ENCODE peak calls at places on chromosomes 16 and 17, in eight cellular contexts. V is cardiac muscle cell; P is neural crest cell; A is suprapubic skin; T is fibroblast of mammary gland; Y is IMR-90; C is CD4-positive, alpha-beta T cell; N is cardiac fibroblast. L is an unnamed sample.
A peak's percentile ranks its signal among the peaks of the same experiment; 100 is the strongest.

GRCh38 chr17:29138991-29139682 is 41.1 kb downstream of the MYO18A start:
- DNase-seq in V (no peak), P (no peak), A (no peak), T (no peak), Y (no peak), C (peak; percentile 26), N (no peak), L (peak; percentile 95)

GRCh38 chr16:102060-102855 is 24.2 kb downstream of the MPG start:
- DNase-seq in V (no peak), P (no peak), A (peak; percentile 80), T (peak; percentile 75), Y (peak; percentile 31), C (no peak), N (peak; percentile 90), L (no peak)

GRCh38 chr16:10646228-10646580 is 48.5 kb downstream of the TEKT5 start:
- DNase-seq in V (no peak), P (no peak), A (no peak), T (no peak), Y (no peak), C (no peak), N (no peak), L (no peak)

GRCh38 chr16:57685633-57686032 is 9.0 kb upstream of the DRC7 start:
- DNase-seq in V (no peak), P (no peak), A (no peak), T (no peak), Y (no peak), C (no peak), N (no peak), L (no peak)

GRCh38 chr16:5490499-5490898 is 392.9 kb upstream of the EEF2KMT start:
- DNase-seq in V (peak; percentile 72), P (peak; percentile 72), A (no peak), T (peak; percentile 3), Y (no peak), C (no peak), N (no peak), L (peak; percentile 60)

GRCh38 chr16:27174798-27175197 is 28.5 kb upstream of the KDM8 start:
- DNase-seq in V (no peak), P (no peak), A (no peak), T (no peak), Y (peak; percentile 53), C (no peak), N (peak; percentile 13), L (no peak)

GRCh38 chr16:80971814-80972213 is 34.9 kb downstream of the CMC2 start:
- DNase-seq in V (no peak), P (no peak), A (no peak), T (no peak), Y (no peak), C (no peak), N (no peak), L (no peak)

GRCh38 chr16:22641030-22641671 is 130.5 kb downstream of the NPIPB5 start:
- DNase-seq in V (peak; percentile 76), P (no peak), A (no peak), T (peak; percentile 59), Y (peak; percentile 49), C (no peak), N (peak; percentile 28), L (peak; percentile 56)

GRCh38 chr17:3722716-3723115 is 987 bp upstream of the HASPIN start:
- DNase-seq in V (no peak), P (no peak), A (no peak), T (peak; percentile 49), Y (peak; percentile 12), C (no peak), N (peak; percentile 35), L (no peak)

GRCh38 chr16:83400234-83400633 is 407.5 kb upstream of the HSBP1 start:
- DNase-seq in V (no peak), P (no peak), A (no peak), T (no peak), Y (no peak), C (no peak), N (no peak), L (no peak)

GRCh38 chr17:79131274-79131635 is 56.6 kb downstream of the ENGASE start:
- DNase-seq in V (no peak), P (no peak), A (no peak), T (no peak), Y (no peak), C (no peak), N (no peak), L (no peak)

GRCh38 chr16:69306031-69306430 is 5.1 kb upstream of the VPS4A start:
- DNase-seq in V (no peak), P (no peak), A (no peak), T (peak; percentile 34), Y (no peak), C (no peak), N (no peak), L (no peak)

GRCh38 chr17:67511012-67511411 is 133.9 kb downstream of the PITPNC1 start:
- DNase-seq in V (no peak), P (no peak), A (no peak), T (no peak), Y (no peak), C (no peak), N (no peak), L (no peak)

GRCh38 chr17:17729620-17730249 is 48.5 kb downstream of the RAI1 start:
- DNase-seq in V (peak; percentile 45), P (no peak), A (no peak), T (no peak), Y (no peak), C (peak; percentile 49), N (no peak), L (peak; percentile 41)

GRCh38 chr16:47644166-47644565 is 183.0 kb downstream of the PHKB start:
- DNase-seq in V (no peak), P (no peak), A (no peak), T (peak; percentile 78), Y (peak; percentile 89), C (no peak), N (peak; percentile 91), L (no peak)

GRCh38 chr16:10003486-10003885 is 178.7 kb downstream of the GRIN2A start:
- DNase-seq in V (no peak), P (no peak), A (no peak), T (peak; percentile 18), Y (no peak), C (no peak), N (no peak), L (no peak)

GRCh38 chr16:83300326-83300725 is 507.5 kb upstream of the HSBP1 start:
- DNase-seq in V (no peak), P (no peak), A (no peak), T (no peak), Y (no peak), C (no peak), N (no peak), L (no peak)

GRCh38 chr16:7452090-7452489 is 119.4 kb downstream of the RBFOX1 start:
- DNase-seq in V (no peak), P (no peak), A (no peak), T (no peak), Y (no peak), C (no peak), N (no peak), L (no peak)

GRCh38 chr16:81583893-81584705 is 139.5 kb downstream of the CMIP start:
- DNase-seq in V (no peak), P (no peak), A (no peak), T (peak; percentile 61), Y (peak; percentile 82), C (no peak), N (peak; percentile 14), L (no peak)

GRCh38 chr17:28675485-28675884 is 13.5 kb downstream of the SUPT6H start:
- DNase-seq in V (no peak), P (no peak), A (no peak), T (no peak), Y (peak; percentile 52), C (no peak), N (no peak), L (no peak)

GRCh38 chr16:9797306-9797705 is 384.9 kb downstream of the GRIN2A start:
- DNase-seq in V (no peak), P (no peak), A (no peak), T (peak; percentile 51), Y (no peak), C (no peak), N (no peak), L (no peak)

GRCh38 chr17:41781404-41782110 is 5.0 kb downstream of the JUP start:
- DNase-seq in V (no peak), P (no peak), A (no peak), T (no peak), Y (no peak), C (no peak), N (peak; percentile 26), L (peak; percentile 44)

GRCh38 chr17:72587773-72588511 is 467.1 kb downstream of the SOX9 start:
- DNase-seq in V (no peak), P (no peak), A (no peak), T (no peak), Y (peak; percentile 64), C (no peak), N (peak; percentile 46), L (peak; percentile 44)
- TF ChIP-seq CTCF in V (peak; percentile 26), P (peak; percentile 32), A (no peak), T (no peak), Y (no peak), C (no peak), N (no peak), L (no peak)

GRCh38 chr17:60065867-60066266 is 12.9 kb downstream of the HEATR6 start:
- DNase-seq in V (no peak), P (no peak), A (no peak), T (no peak), Y (no peak), C (no peak), N (no peak), L (no peak)
- TF ChIP-seq CTCF in V (no peak), P (no peak), A (no peak), T (no peak), Y (no peak), C (no peak), N (no peak), L (no peak)

GRCh38 chr17:77470800-77471733 is 330.3 kb downstream of the SEC14L1 start:
- DNase-seq in V (peak; percentile 88), P (no peak), A (no peak), T (peak; percentile 57), Y (peak; percentile 43), C (no peak), N (peak; percentile 89), L (peak; percentile 84)
- TF ChIP-seq CTCF in V (no peak), P (no peak), A (no peak), T (no peak), Y (no peak), C (no peak), N (no peak), L (no peak)

GRCh38 chr16:88476817-88477397 is 23.8 kb downstream of the ZFPM1 start:
- DNase-seq in V (no peak), P (no peak), A (no peak), T (no peak), Y (no peak), C (no peak), N (no peak), L (no peak)

GRCh38 chr16:88478115-88478514 is 25.0 kb downstream of the ZFPM1 start:
- DNase-seq in V (no peak), P (no peak), A (no peak), T (no peak), Y (no peak), C (peak; percentile 38), N (no peak), L (peak; percentile 70)

GRCh38 chr16:88477631-88478030 is 24.6 kb downstream of the ZFPM1 start:
- DNase-seq in V (no peak), P (no peak), A (no peak), T (no peak), Y (no peak), C (no peak), N (no peak), L (no peak)

GRCh38 chr16:88479795-88480760 is 27.0 kb downstream of the ZFPM1 start:
- DNase-seq in V (no peak), P (no peak), A (no peak), T (no peak), Y (no peak), C (peak; percentile 32), N (no peak), L (peak; percentile 70)

GRCh38 chr16:88478889-88479794 is 26.1 kb downstream of the ZFPM1 start:
- DNase-seq in V (peak; percentile 43), P (no peak), A (no peak), T (no peak), Y (no peak), C (no peak), N (no peak), L (no peak)
- TF ChIP-seq CTCF in V (no peak), P (no peak), A (no peak), T (no peak), Y (no peak), C (no peak), N (no peak), L (no peak)